ENCODE peak calls at places on chromosome 16, in four cellular contexts. V, L, F and A are unnamed samples.

GRCh38 chr16:73831197-73831596 is 465.4 kb upstream of the PSMD7 start:
- DNase-seq in V (no peak), L (no peak), F (no peak), A (no peak)

GRCh38 chr16:58070585-58070984 is 45.0 kb downstream of the MMP15 start:
- DNase-seq in V (no peak), L (no peak), F (no peak), A (no peak)

GRCh38 chr16:23843143-23843542 is 7.4 kb downstream of the PRKCB start:
- DNase-seq in V (no peak), L (no peak), F (no peak), A (no peak)

GRCh38 chr16:87288753-87289362 is 28.3 kb downstream of the C16orf95 start:
- DNase-seq in V (no peak), L (no peak), F (no peak), A (no peak)

GRCh38 chr16:67842509-67843342 is 606 bp downstream of the THAP11 start:
- DNase-seq in V (no peak), L (peak; percentile 61), F (no peak), A (no peak)

GRCh38 chr16:50473375-50473945 is 74.7 kb upstream of the NKD1 start:
- DNase-seq in V (no peak), L (peak; percentile 58), F (no peak), A (peak; percentile 23)

GRCh38 chr16:49011807-49012345 is 269.8 kb downstream of the CBLN1 start:
- DNase-seq in V (no peak), L (no peak), F (no peak), A (no peak)

GRCh38 chr16:19382084-19382801 is 35.4 kb upstream of the TMC5 start:
- DNase-seq in V (no peak), L (peak; percentile 75), F (no peak), A (no peak)

GRCh38 chr16:8026450-8026849 is 563.9 kb downstream of the TMEM114 start:
- DNase-seq in V (peak; percentile 21), L (no peak), F (no peak), A (no peak)

GRCh38 chr16:57504001-57504400 is 17.7 kb upstream of the DOK4 start:
- DNase-seq in V (no peak), L (no peak), F (no peak), A (no peak)

GRCh38 chr16:81239722-81240121 is 1.2 kb downstream of the BCO1 start:
- DNase-seq in V (no peak), L (no peak), F (no peak), A (no peak)

GRCh38 chr16:73213761-73214480 is 166.0 kb upstream of the ZFHX3 start:
- DNase-seq in V (no peak), L (no peak), F (no peak), A (no peak)

GRCh38 chr16:53041196-53041977 is 11.3 kb downstream of the CHD9NB start:
- DNase-seq in V (no peak), L (peak; percentile 39), F (no peak), A (no peak)

GRCh38 chr16:86843812-86844211 is 265.5 kb downstream of the FOXL1 start:
- DNase-seq in V (no peak), L (no peak), F (no peak), A (no peak)

DNA sequence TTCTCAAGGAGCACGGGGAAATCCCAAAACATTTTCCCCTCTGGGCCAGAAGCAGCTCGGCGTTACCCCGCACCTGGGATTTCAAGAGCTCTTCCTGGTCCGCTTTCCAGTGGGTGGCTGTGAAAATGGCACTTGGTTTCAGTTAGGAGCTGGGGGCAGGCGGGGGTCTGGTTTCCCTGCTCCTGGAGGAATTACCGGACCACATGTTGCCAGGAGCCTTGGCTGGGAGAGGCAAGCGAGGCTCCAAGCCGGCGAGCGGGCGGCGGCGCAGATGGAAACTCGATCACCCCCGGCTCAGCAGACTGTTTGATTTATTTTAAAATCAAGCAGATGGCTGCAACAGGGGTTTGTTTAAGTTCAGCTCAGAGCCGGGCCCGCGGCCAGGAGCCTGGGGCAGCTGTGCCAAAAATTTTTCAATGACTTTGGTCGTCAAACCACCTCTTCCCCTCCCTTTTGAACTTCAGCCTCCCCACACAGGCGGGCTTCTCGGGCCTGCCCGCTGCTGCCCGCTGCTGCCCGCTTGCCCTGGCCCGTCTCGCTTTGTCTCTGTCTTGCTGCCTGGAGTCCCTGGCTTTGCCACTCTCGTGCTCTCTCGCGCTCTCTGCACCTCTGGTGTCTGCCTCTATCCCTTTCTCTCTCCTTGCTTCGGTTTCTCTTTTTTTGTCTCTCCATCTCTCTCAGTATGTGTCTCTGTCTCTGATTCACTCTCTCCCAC is 108.0 kb upstream of the CIBAR2 start:
- DNase-seq in V (no peak), L (peak; percentile 22), F (no peak), A (no peak)
- TF ChIP-seq CBX5 in V (no peak), L (no peak), F (no peak), A (no peak)

GRCh38 chr16:76780556-76780955 is 410.4 kb upstream of the MON1B start:
- DNase-seq in V (no peak), L (no peak), F (no peak), A (no peak)

GRCh38 chr16:76777721-76778120 is 413.3 kb upstream of the MON1B start:
- DNase-seq in V (no peak), L (no peak), F (no peak), A (no peak)
- TF ChIP-seq BRCA1 in V (no peak), L (no peak), F (no peak), A (no peak)

DNA sequence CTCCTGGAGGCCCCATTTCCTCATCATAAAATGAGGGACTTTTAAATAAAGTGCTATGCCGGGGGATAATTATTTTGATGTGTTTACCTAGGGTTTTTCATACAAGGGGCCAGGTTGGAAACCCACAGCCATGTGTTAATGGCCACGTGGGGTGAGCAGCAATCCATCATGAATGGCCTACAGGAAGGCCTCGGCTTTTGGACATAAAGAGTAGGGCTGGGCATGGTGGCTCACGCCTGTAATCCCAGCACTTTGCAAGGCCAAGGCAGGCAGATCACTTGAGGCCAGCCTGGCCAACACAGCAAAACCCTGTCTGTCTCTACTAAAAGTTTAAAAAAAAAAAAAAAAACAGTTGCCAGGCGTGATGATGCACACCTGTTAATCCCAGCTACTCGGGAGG is 40.3 kb downstream of the MEAK7 start:
- DNase-seq in V (no peak), L (no peak), F (no peak), A (no peak)
- TF ChIP-seq CBX5 in V (no peak), L (no peak), F (no peak), A (no peak)

GRCh38 chr16:17431904-17432625 is 38.7 kb downstream of the XYLT1 start:
- DNase-seq in V (no peak), L (no peak), F (no peak), A (no peak)

GRCh38 chr16:17431012-17431411 is 39.7 kb downstream of the XYLT1 start:
- DNase-seq in V (no peak), L (no peak), F (no peak), A (no peak)

GRCh38 chr16:17433577-17433960 is 37.2 kb downstream of the XYLT1 start:
- DNase-seq in V (no peak), L (no peak), F (no peak), A (no peak)

GRCh38 chr16:17434006-17434405 is 36.8 kb downstream of the XYLT1 start:
- DNase-seq in V (no peak), L (no peak), F (no peak), A (no peak)

GRCh38 chr16:17432902-17433576 is 37.7 kb downstream of the XYLT1 start:
- DNase-seq in V (no peak), L (no peak), F (no peak), A (no peak)
- TF ChIP-seq BRCA1 in V (no peak), L (no peak), F (no peak), A (no peak)

DNA sequence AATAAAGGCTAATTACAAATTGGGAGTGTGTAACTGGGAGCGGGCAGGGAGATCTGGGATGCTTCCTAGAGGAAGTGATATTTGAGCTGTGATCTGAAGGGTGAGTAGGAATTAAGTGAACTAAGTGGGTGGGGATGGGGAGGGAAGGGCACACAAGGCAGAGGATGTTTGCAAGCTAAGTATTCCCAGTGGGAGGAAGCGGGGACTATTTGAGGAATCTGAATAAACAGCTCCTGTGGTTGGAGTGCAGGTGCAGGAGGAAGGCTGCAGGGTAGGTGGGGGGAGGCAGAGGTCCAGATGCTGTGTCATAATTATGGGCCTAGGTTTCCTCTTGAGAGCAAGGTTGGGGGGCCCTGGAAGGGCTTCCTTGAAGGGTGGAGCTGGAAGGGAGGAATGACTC is 102.1 kb upstream of the HS3ST2 start:
- DNase-seq in V (no peak), L (no peak), F (no peak), A (no peak)
- TF ChIP-seq CBX5 in V (no peak), L (no peak), F (no peak), A (no peak)